ENCODE peak calls at places on chromosomes 1 and 21, in five cellular contexts. A is GM23338, W is progenitor cell of endocrine pancreas, R is GM20000, K is stomach. M is an unnamed sample.

GRCh38 chr21:14673649-14674048 is 127.5 kb upstream of the SAMSN1 start:
- DNase-seq in A (no peak), W (no peak), R (no peak), K (no peak), M (no peak)

GRCh38 chr1:209613351-209614150 is 30.0 kb downstream of the CAMK1G start:
- DNase-seq in R (no peak), W (no peak), K (no peak), A (no peak), M (no peak)

GRCh38 chr1:1019122-1019999 is 559 bp upstream of the AGRN start:
- DNase-seq in R (peak; percentile 98), W (peak; percentile 84), K (peak; percentile 88), A (peak; percentile 83), M (peak; percentile 90)

GRCh38 chr1:82829527-82829926 is 1028.8 kb downstream of the ADGRL2 start:
- DNase-seq in K (no peak), R (no peak), A (no peak), W (no peak), M (no peak)

GRCh38 chr1:32500387-32501209 is 35.7 kb downstream of the ZBTB8B start:
- DNase-seq in K (peak; percentile 70), W (peak; percentile 43), R (peak; percentile 85), A (peak; percentile 85), M (peak; percentile 71)

GRCh38 chr1:56056438-56057312 is 522.7 kb downstream of the PLPP3 start:
- DNase-seq in K (no peak), R (no peak), W (no peak), A (no peak), M (no peak)

GRCh38 chr1:179083533-179083932 is 1.7 kb downstream of the TOR3A start:
- DNase-seq in W (no peak), R (peak; percentile 62), K (no peak), A (no peak), M (peak; percentile 87)

GRCh38 chr1:43376723-43377235 is 9.0 kb upstream of the ELOVL1 start:
- DNase-seq in R (no peak), K (no peak), A (no peak), W (no peak), M (no peak)

GRCh38 chr1:231576804-231577718 is 48.6 kb downstream of the TSNAX start:
- DNase-seq in R (no peak), K (no peak), A (no peak), W (no peak), M (no peak)

GRCh38 chr1:84709175-84709574 is 18.9 kb upstream of the SSX2IP start:
- DNase-seq in R (no peak), A (no peak), K (no peak), W (no peak), M (no peak)

GRCh38 chr1:162223488-162223887 is 153.2 kb downstream of the SPATA46 start:
- DNase-seq in W (no peak), R (no peak), A (no peak), K (no peak), M (no peak)

GRCh38 chr1:11645670-11646265 is 8.5 kb downstream of the FBXO2 start:
- DNase-seq in W (peak; percentile 64), A (peak; percentile 92), R (peak; percentile 75), K (peak; percentile 82), M (peak; percentile 78)

GRCh38 chr1:66247415-66248208 is 286.3 kb upstream of the SGIP1 start:
- DNase-seq in A (no peak), K (no peak), W (no peak), R (peak; percentile 12), M (peak; percentile 78)

GRCh38 chr1:214549604-214550338 is 1.6 kb downstream of the PTPN14 start:
- DNase-seq in K (no peak), R (no peak), A (peak; percentile 60), W (no peak), M (no peak)

GRCh38 chr1:239126881-239127280 is 259.5 kb upstream of the CHRM3 start:
- DNase-seq in W (no peak), A (no peak), K (no peak), R (no peak), M (no peak)

GRCh38 chr1:173193639-173194038 is 13.5 kb downstream of the TNFSF4 start:
- DNase-seq in K (no peak), A (no peak), W (no peak), R (no peak), M (no peak)

GRCh38 chr1:85091647-85092295 is 43.5 kb upstream of the MCOLN3 start:
- DNase-seq in R (no peak), K (no peak), A (no peak), W (no peak), M (peak; percentile 3)

GRCh38 chr1:58948671-58949070 is 164.8 kb upstream of the JUN start:
- DNase-seq in K (no peak), W (no peak), R (no peak), A (no peak), M (no peak)

GRCh38 chr1:167711797-167712196 is 10.0 kb upstream of the MPZL1 start:
- DNase-seq in R (no peak), A (no peak), W (no peak), K (no peak), M (no peak)

GRCh38 chr1:3541465-3541864 is 69.8 kb downstream of the MEGF6 start:
- DNase-seq in A (no peak), K (no peak), R (no peak), W (no peak), M (no peak)

GRCh38 chr21:33318087-33318486 is 6.7 kb upstream of the IFNAR1 start:
- DNase-seq in R (no peak), K (no peak), A (no peak), W (no peak), M (no peak)

GRCh38 chr1:192700834-192701271 is 64.9 kb downstream of the RGS13 start:
- DNase-seq in A (no peak), W (no peak), R (no peak), K (no peak), M (no peak)

GRCh38 chr1:95396557-95396956 is 162.5 kb downstream of the RWDD3 start:
- DNase-seq in R (no peak), A (no peak), W (no peak), K (no peak), M (no peak)

GRCh38 chr1:193111641-193112090 is 6.5 kb upstream of the GLRX2 start:
- DNase-seq in W (no peak), R (no peak), A (peak; percentile 39), K (peak; percentile 47), M (no peak)

GRCh38 chr21:17921579-17922530 is 102.7 kb upstream of the C21orf91 start:
- DNase-seq in K (no peak), W (no peak), R (no peak), A (no peak), M (no peak)

GRCh38 chr1:197787056-197787455 is 11.8 kb upstream of the DENND1B start:
- DNase-seq in K (no peak), A (no peak), W (no peak), R (no peak), M (no peak)

GRCh38 chr1:9845914-9846313 is 22.1 kb upstream of the CLSTN1 start:
- DNase-seq in A (no peak), R (no peak), W (no peak), K (no peak), M (no peak)

GRCh38 chr1:236303675-236304074 is 21.9 kb upstream of the ERO1B start:
- DNase-seq in R (peak; percentile 56), A (peak; percentile 30), W (no peak), K (no peak), M (peak; percentile 77)
- TF ChIP-seq CTCF in R (peak; percentile 34), A (peak; percentile 31), W (no peak), K (no peak), M (peak; percentile 45)

GRCh38 chr1:153827168-153827964 is 52.2 kb downstream of the SLC27A3 start:
- DNase-seq in K (no peak), R (no peak), A (peak; percentile 21), W (no peak), M (peak; percentile 40)
- TF ChIP-seq CTCF in K (no peak), R (no peak), A (peak; percentile 39), W (no peak), M (no peak)

DNA sequence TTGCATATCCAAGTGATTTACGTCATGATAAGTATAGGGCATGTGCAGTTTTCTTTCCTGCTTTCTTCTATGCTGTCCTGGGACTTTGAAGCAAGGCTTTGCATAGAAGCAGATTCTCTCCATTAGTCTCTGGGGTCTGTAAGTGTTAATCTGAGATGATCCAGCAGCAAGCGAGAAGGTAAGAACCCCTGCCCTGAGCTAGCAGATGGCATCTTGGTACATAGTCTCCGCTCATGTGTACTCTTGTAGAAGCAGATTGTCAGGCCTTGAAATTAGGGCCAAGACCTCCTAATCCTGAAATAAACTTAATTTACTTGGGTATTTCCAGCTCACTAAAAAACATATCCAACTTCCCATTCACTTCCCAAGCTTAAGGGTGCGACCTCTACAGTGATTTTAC is 85.7 kb upstream of the KIAA0040 start:
- DNase-seq in R (no peak), K (no peak), A (no peak), W (no peak), M (no peak)
- TF ChIP-seq CTCF in R (no peak), K (no peak), A (no peak), W (no peak), M (no peak)

GRCh38 chr21:45267390-45267760 is 20.3 kb downstream of the POFUT2 start:
- DNase-seq in K (peak; percentile 5), R (no peak), A (no peak), W (peak; percentile 3), M (no peak)

GRCh38 chr21:45266518-45267389 is 20.9 kb downstream of the POFUT2 start:
- DNase-seq in K (peak; percentile 29), A (no peak), R (no peak), W (peak; percentile 5), M (no peak)

GRCh38 chr21:45265721-45266517 is 21.8 kb downstream of the POFUT2 start:
- DNase-seq in R (no peak), W (peak; percentile 4), K (peak; percentile 22), A (no peak), M (no peak)

GRCh38 chr21:45269861-45270260 is 17.8 kb downstream of the POFUT2 start:
- DNase-seq in A (no peak), W (no peak), R (no peak), K (peak; percentile 11), M (no peak)

GRCh38 chr21:45270306-45270821 is 17.3 kb downstream of the POFUT2 start:
- DNase-seq in R (no peak), W (no peak), A (peak; percentile 60), K (peak; percentile 21), M (no peak)
- TF ChIP-seq CTCF in R (peak; percentile 6), W (no peak), A (peak; percentile 51), K (no peak), M (no peak)

DNA sequence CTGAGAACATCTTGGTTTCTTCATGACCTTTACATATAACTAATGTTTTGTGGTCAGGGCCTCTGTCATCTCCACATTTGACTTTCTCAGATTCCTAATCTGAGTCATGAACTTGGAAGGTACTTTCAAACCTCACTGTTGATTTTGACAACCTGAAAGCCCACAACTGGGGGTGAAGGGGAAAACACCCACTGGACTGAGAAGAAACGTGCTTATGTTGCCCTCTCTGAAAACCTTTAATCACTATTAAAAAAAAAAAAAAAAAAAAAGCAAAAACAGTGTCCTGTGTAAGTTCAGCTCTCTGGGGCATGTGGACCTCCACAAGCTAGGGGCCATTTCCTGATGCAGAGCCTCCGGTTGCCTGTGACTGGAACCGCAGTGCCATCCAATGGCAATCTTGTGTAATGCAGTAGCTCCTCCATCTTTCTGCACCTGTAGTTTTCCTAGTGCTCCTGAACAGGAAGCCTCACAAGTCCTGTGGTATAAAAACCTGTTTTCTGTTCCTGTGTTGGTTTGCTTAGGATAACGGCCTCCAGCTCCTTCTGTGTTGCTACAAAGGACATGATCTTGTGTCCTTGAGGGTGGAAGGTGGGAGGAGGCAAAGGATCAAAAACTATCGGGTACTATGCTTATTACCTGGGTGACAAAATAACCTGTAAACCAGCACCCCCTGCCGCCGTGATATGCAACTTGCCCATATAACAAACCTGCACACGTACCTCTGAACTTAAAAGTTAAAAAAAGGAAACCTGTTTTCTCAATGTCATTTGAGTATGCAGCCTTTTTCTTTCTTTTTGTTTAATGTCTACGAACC is 124.5 kb downstream of the ZNF648 start:
- DNase-seq in W (peak; percentile 68), K (peak; percentile 57), A (peak; percentile 91), R (peak; percentile 76), M (peak; percentile 92)
- TF ChIP-seq CTCF in W (peak; percentile 78), K (peak; percentile 72), A (peak; percentile 85), R (peak; percentile 65), M (peak; percentile 79)

M was measured in GM12865.